ENCODE peak calls at places on chromosomes 11 and 22, in five cellular contexts. Y is prostate gland, S is endodermal cell, K is lower lobe of right lung, W is IMR-90. P is an unnamed sample. For H3K36me3, the result is how much of the 10 kb centered on the place peaks cover.

GRCh38 chr22:43176090-43176489 is 10.8 kb downstream of the TTLL12 start:
- DNase-seq in Y (no peak), S (no peak), K (no peak), W (no peak), P (no peak)

GRCh38 chr11:69655479-69656394 is 14.8 kb downstream of the CCND1 start:
- DNase-seq in Y (no peak), S (peak), K (peak), W (peak), P (no peak)

GRCh38 chr22:45583504-45583903 is 80.8 kb downstream of the FBLN1 start:
- DNase-seq in Y (no peak), S (no peak), K (no peak), W (no peak), P (no peak)

GRCh38 chr22:35863432-35863831 is 145.8 kb downstream of the APOL5 start:
- DNase-seq in Y (no peak), S (no peak), K (no peak), W (no peak), P (no peak)

GRCh38 chr22:43228330-43228729 is 41.4 kb upstream of the TTLL12 start:
- DNase-seq in Y (no peak), S (peak), K (no peak), W (peak), P (peak)

GRCh38 chr22:43733138-43733537 is 79.0 kb downstream of the EFCAB6 start:
- DNase-seq in Y (no peak), S (no peak), K (no peak), W (no peak), P (no peak)

GRCh38 chr11:44973634-44974401 is 23.1 kb upstream of the TP53I11 start:
- DNase-seq in Y (no peak), S (peak), K (no peak), W (no peak), P (no peak)

GRCh38 chr11:5809905-5810792 is 1.4 kb downstream of the OR52N2 start:
- DNase-seq in Y (no peak), S (no peak), K (no peak), W (no peak), P (no peak)

GRCh38 chr11:66012371-66012945 is 650 bp downstream of the CST6 start:
- DNase-seq in Y (no peak), S (no peak), K (no peak), W (no peak), P (no peak)

GRCh38 chr11:116601734-116602636 is 170.8 kb downstream of the BUD13 start:
- DNase-seq in Y (no peak), S (peak), K (no peak), W (peak), P (peak)

GRCh38 chr22:36356708-36357694 is 30.8 kb downstream of the MYH9 start:
- DNase-seq in Y (no peak), S (no peak), K (no peak), W (peak), P (no peak)

GRCh38 chr11:112160452-112160851 is 3.4 kb downstream of the IL18 start:
- DNase-seq in Y (no peak), S (no peak), K (no peak), W (no peak), P (no peak)

GRCh38 chr11:112161012-112161411 is 2.9 kb downstream of the IL18 start:
- DNase-seq in Y (no peak), S (no peak), K (no peak), W (no peak), P (no peak)

GRCh38 chr11:112156594-112157273 is 7.2 kb downstream of the IL18 start:
- DNase-seq in Y (no peak), S (no peak), K (no peak), W (no peak), P (no peak)

GRCh38 chr11:112157274-112157766 is 6.6 kb downstream of the IL18 start:
- DNase-seq in Y (no peak), S (no peak), K (no peak), W (peak), P (peak)

GRCh38 chr11:112159098-112159761 is 4.7 kb downstream of the IL18 start:
- DNase-seq in Y (no peak), S (no peak), K (no peak), W (no peak), P (no peak)
- H3K27ac ChIP-seq in Y (no peak), S (no peak), K (peak), W (peak), P (no peak)

GRCh38 chr11:121282886-121283502 is 9.6 kb upstream of the SC5D start:
- DNase-seq in Y (no peak), S (no peak), K (no peak), W (no peak), P (no peak)
- H3K36me3 ChIP-seq in Y (under half), S (under half), K (under half), W (under half), P (under half)

GRCh38 chr22:19062139-19062789 is 59.9 kb downstream of the DGCR2 start:
- DNase-seq in Y (no peak), S (no peak), K (peak), W (peak), P (no peak)
- H3K27ac ChIP-seq in Y (no peak), S (no peak), K (no peak), W (no peak), P (no peak)

GRCh38 chr22:20584872-20585639 is 77.6 kb downstream of the MED15 start:
- DNase-seq in Y (no peak), S (no peak), K (peak), W (no peak), P (no peak)

GRCh38 chr22:20583471-20583922 is 76.1 kb downstream of the MED15 start:
- DNase-seq in Y (no peak), S (peak), K (peak), W (no peak), P (no peak)

GRCh38 chr22:20582520-20583361 is 75.3 kb downstream of the MED15 start:
- DNase-seq in Y (no peak), S (no peak), K (peak), W (no peak), P (no peak)

GRCh38 chr22:20585640-20586402 is 78.4 kb downstream of the MED15 start:
- DNase-seq in Y (peak), S (no peak), K (peak), W (no peak), P (no peak)

DNA sequence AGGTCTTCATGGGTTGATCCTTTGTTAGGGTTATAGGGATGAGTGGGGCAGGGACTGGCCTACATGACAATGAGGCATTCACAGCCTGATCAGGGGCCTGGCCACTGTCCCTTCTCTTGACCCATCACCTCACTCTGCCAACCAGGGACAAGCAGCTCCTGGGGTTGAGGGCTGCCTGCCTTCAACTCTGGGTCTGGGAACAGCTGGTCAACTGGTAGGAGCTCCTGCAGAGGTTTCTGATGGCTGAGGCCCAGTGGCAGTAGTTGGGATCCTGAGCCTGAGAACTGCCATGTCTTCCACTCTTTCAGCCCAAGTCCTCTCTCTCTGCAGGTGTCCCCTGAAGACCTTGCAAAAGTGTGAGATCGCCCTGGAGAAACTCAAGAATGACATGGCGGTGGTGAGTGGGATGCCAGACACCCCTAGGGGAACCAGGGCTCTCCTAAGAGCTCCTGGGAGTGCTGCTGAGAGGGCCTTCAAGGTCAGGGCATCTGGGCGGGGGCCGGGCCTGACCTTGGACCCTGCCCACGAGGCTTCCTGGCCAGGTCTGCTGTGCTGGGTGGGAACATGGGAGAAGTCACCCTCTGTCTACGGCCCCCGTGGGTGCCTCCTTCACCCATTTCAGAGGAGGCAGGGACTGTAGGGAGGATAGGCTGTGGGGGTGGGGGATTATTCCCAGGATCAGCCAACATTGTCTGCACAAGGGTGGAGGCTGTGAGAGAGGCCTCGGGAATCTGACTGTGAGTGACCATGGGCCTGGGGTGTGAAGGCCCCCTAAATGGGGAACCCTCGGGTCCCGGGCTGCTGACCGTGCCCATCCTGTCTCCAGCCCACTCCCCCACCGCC is 76.8 kb downstream of the MED15 start:
- DNase-seq in Y (no peak), S (no peak), K (peak), W (no peak), P (no peak)
- H3K36me3 ChIP-seq in Y (under half), S (under half), K (half or more), W (half or more), P (half or more)

GRCh38 chr11:111941963-111942362 is 4.8 kb downstream of the DIXDC1 start:
- DNase-seq in Y (no peak), S (no peak), K (no peak), W (no peak), P (no peak)
- H3K27ac ChIP-seq in Y (no peak), S (no peak), K (no peak), W (no peak), P (no peak)

GRCh38 chr11:126190792-126191191 is 20.7 kb downstream of the RPUSD4 start:
- DNase-seq in Y (no peak), S (no peak), K (no peak), W (no peak), P (no peak)
- H3K36me3 ChIP-seq in Y (under half), S (under half), K (under half), W (under half), P (under half)

DNA sequence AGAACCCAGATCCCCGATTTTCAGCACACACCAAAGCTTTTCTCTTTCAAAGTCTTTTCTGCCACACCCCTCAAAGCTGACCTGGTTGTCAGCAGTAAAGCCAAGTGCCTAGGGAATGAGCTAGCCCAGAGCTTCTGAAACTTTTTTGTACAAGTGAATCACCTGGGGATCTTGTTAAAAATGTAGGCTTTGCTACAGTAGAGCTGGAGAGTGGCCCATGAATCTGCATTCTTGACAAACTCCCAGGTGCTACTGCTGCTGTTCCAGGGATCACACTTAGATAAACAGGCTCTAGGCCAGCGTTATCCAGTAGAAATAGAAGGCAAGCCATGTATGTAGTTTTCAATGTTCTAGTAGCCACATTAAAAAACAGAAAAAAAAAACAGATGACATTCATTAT is 21.8 kb upstream of the NAV2 start:
- DNase-seq in Y (no peak), S (no peak), K (no peak), W (no peak), P (no peak)
- H3K27ac ChIP-seq in Y (no peak), S (no peak), K (no peak), W (no peak), P (no peak)

GRCh38 chr11:11884774-11885481 is 43.2 kb downstream of the USP47 start:
- DNase-seq in Y (no peak), S (no peak), K (no peak), W (no peak), P (no peak)

GRCh38 chr11:11876458-11876857 is 34.7 kb downstream of the USP47 start:
- DNase-seq in Y (no peak), S (peak), K (no peak), W (no peak), P (peak)

GRCh38 chr11:11882539-11882938 is 40.8 kb downstream of the USP47 start:
- DNase-seq in Y (no peak), S (no peak), K (no peak), W (no peak), P (no peak)

GRCh38 chr11:11880179-11880578 is 38.4 kb downstream of the USP47 start:
- DNase-seq in Y (no peak), S (no peak), K (no peak), W (no peak), P (no peak)
- H3K36me3 ChIP-seq in Y (under half), S (under half), K (under half), W (under half), P (under half)

DNA sequence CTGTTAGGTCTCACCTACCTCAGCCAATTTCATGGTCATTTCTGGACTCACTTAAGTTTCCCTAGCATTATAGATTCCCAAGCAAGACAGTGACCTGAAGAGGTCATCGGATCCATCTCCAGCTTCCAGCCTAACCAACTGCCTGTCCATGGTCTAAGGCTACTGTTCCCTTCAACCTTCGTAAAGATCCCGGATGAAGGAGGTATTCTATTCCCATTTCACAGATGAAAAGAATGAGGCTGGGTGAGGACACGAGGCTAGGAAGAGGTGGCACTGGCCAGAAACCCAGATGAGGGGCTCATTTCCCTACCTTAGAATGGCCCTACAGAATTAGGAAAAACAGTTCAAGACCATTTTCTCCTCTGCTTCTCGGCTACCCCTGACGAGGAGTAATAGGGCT is 31.3 kb upstream of the DRD2 start:
- DNase-seq in Y (no peak), S (no peak), K (no peak), W (no peak), P (no peak)
- H3K27ac ChIP-seq in Y (no peak), S (peak), K (no peak), W (no peak), P (no peak)

GRCh38 chr22:29689201-29689871 is 30.5 kb upstream of the CABP7 start:
- DNase-seq in Y (peak), S (no peak), K (no peak), W (no peak), P (no peak)
- H3K36me3 ChIP-seq in Y (under half), S (under half), K (half or more), W (under half), P (under half)